ENCODE peak calls at places on chromosomes 4 and X, in four cellular contexts. L is AG04450, N is H9, Z is heart left ventricle. T is an unnamed sample.

GRCh38 chr4:71713611-71714203 is 70.2 kb downstream of the GC start:
- DNase-seq in L (peak; percentile 59), N (no peak), Z (no peak), T (no peak)

GRCh38 chr4:157300678-157301077 is 80.2 kb downstream of the GRIA2 start:
- DNase-seq in L (no peak), N (no peak), Z (no peak), T (no peak)

GRCh38 chr4:140579278-140579677 is 10.5 kb upstream of the UCP1 start:
- DNase-seq in L (no peak), N (no peak), Z (no peak), T (no peak)

GRCh38 chrX:68416592-68416991 is 16.7 kb downstream of the OPHN1 start:
- DNase-seq in L (no peak), N (no peak), Z (no peak), T (no peak)

GRCh38 chr4:31341601-31342375 is 621.6 kb downstream of the PCDH7 start:
- DNase-seq in L (no peak), N (no peak), Z (no peak), T (no peak)

GRCh38 chrX:38215141-38215540 is 5.5 kb downstream of the SRPX start:
- DNase-seq in L (no peak), N (no peak), Z (no peak), T (no peak)

GRCh38 chr4:141347738-141348524 is 127.2 kb downstream of the ZNF330 start:
- DNase-seq in L (no peak), N (no peak), Z (no peak), T (no peak)

GRCh38 chr4:94548571-94548970 is 96.8 kb downstream of the PDLIM5 start:
- DNase-seq in L (no peak), N (no peak), Z (no peak), T (no peak)

GRCh38 chr4:156946508-156947197 is 24.9 kb downstream of the PDGFC start:
- DNase-seq in L (peak; percentile 88), N (no peak), Z (no peak), T (no peak)

GRCh38 chr4:113644398-113644797 is 117.1 kb downstream of the CAMK2D start:
- DNase-seq in L (no peak), N (no peak), Z (no peak), T (no peak)

GRCh38 chr4:17058506-17058905 is 160.1 kb upstream of the LDB2 start:
- DNase-seq in L (no peak), N (no peak), Z (no peak), T (no peak)

GRCh38 chr4:150089732-150090131 is 11.5 kb downstream of the DCLK2 start:
- DNase-seq in L (no peak), N (no peak), Z (no peak), T (no peak)

GRCh38 chr4:77586953-77587383 is 18.7 kb upstream of the CXCL13 start:
- DNase-seq in L (no peak), N (no peak), Z (no peak), T (no peak)

GRCh38 chr4:94455081-94455480 is 3.3 kb downstream of the PDLIM5 start:
- DNase-seq in L (peak; percentile 42), N (no peak), Z (no peak), T (no peak)

GRCh38 chrX:65723706-65724105 is 56.3 kb downstream of the MSN start:
- DNase-seq in L (no peak), N (no peak), Z (no peak), T (no peak)

GRCh38 chr4:2433609-2434350 is 15.0 kb downstream of the CFAP99 start:
- DNase-seq in L (no peak), N (peak; percentile 31), Z (no peak), T (no peak)

GRCh38 chr4:39526283-39526682 is 956 bp downstream of the UGDH start:
- DNase-seq in L (no peak), N (no peak), Z (no peak), T (no peak)

GRCh38 chr4:142549726-142550463 is 296.2 kb downstream of the INPP4B start:
- DNase-seq in L (peak; percentile 23), N (no peak), Z (no peak), T (no peak)

GRCh38 chr4:128606173-128606572 is 203.3 kb upstream of the JADE1 start:
- DNase-seq in L (no peak), N (no peak), Z (no peak), T (no peak)

GRCh38 chr4:6165766-6166165 is 34.6 kb downstream of the JAKMIP1 start:
- DNase-seq in L (no peak), N (no peak), Z (no peak), T (no peak)

GRCh38 chr4:6172927-6173200 is 27.5 kb downstream of the JAKMIP1 start:
- DNase-seq in L (no peak), N (no peak), Z (no peak), T (no peak)

GRCh38 chr4:6172093-6172926 is 28.0 kb downstream of the JAKMIP1 start:
- DNase-seq in L (no peak), N (no peak), Z (no peak), T (no peak)

DNA sequence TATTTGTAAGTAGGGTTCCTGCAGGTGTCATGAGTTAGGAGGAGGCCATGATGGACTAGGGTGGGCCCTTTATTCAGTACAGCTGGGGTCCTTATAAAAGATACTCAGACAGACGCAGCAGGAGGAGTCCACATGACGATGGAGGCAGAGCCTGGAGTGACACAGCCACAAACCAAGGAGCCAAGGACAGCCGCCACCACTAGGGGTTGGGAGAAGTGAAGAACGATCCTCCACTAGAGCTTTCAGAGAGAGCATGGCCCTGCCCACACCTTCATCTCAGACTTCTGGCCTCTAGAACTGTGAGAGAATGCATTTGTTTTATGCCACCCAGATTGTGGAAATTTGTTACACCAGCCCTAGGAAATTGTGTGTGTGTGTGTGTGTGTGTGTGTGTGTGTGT is 31.1 kb downstream of the JAKMIP1 start:
- DNase-seq in L (no peak), N (no peak), Z (no peak), T (no peak)
- TF ChIP-seq CTCF in L (no peak), N (no peak), Z (no peak), T (no peak)

DNA sequence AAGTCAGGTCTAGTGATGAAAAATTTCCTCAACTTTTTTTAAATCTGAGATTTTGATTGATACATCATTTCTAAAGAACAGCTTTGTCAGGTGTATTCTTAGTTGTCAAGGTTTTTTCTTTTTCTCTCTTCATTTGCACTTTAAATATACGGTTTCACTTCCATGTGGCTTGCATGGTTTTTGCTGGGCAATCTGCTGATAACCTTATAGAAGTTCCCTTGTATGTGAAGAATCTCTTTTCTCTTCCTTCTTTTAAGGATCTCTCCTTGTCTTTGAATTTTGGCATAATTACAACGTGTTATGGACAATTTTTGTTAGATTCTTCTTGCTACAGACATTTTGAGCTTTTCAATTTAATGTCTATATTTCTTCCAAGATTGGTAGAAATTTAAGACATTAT is 76.4 kb downstream of the ZNF721 start:
- DNase-seq in L (no peak), N (no peak), Z (no peak), T (no peak)
- H3K9me3 ChIP-seq in L (peaks cover 54% of the 10 kb centered on the region), N (peaks cover 57% of the 10 kb centered on the region), Z (peaks cover 27% of the 10 kb centered on the region), T (peaks cover 41% of the 10 kb centered on the region)

GRCh38 chr4:182916483-182917181 is 554 bp downstream of the DCTD start:
- DNase-seq in L (no peak), N (peak; percentile 45), Z (peak; percentile 82), T (peak; percentile 59)

GRCh38 chr4:182918791-182919302 is 1.7 kb upstream of the DCTD start:
- DNase-seq in L (no peak), N (no peak), Z (no peak), T (no peak)

GRCh38 chr4:182914357-182914756 is 2.8 kb downstream of the DCTD start:
- DNase-seq in L (no peak), N (no peak), Z (no peak), T (no peak)

GRCh38 chr4:182918044-182918607 is 940 bp upstream of the DCTD start:
- DNase-seq in L (no peak), N (no peak), Z (no peak), T (no peak)

DNA sequence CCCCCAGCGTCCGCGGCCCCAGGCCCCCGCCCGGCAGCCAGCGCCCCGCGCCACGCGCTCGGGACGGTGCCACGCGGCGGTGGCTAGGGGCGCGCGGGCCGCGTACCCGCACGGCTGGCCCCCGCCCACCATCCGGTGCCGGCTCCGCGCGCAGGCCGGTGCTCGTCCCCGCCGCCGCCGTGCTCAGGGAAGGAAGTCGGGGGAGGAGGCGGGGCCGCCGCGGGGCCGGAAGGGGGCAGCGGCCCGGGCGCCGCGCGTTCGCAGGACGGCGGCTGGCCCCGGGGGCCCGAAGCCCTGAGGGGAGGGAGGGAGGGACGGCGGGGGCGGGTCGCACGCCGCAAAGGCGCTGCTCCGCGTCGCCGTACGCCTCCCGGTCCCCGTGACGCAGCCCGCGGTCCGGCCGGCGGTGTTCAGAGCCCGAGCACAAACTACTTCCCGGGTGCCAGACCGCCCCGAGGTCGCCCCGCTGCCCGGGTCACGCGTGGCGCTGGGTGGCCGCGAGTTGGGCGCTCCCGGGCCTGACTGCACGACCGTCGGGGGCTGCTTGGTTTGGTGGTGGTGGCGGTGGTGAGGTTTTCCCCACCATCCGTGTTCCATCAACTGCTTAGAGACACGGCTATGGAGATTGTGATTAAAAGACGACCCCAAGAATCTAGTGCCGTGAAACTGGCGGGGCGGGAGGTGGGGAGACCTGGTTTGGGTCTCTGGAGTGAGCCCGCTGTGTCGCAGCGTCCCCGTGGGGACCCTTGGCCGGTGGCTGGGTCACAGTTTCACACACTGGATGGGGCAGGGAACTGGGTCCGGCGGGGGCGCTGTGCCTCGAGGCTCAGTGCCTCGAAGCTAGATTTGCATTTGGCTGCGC is at the start of gene DCTD:
- DNase-seq in L (no peak), N (peak; percentile 80), Z (peak; percentile 91), T (peak; percentile 75)
- TF ChIP-seq CTCF in L (peak; percentile 48), N (peak; percentile 53), Z (no peak), T (no peak)

DNA sequence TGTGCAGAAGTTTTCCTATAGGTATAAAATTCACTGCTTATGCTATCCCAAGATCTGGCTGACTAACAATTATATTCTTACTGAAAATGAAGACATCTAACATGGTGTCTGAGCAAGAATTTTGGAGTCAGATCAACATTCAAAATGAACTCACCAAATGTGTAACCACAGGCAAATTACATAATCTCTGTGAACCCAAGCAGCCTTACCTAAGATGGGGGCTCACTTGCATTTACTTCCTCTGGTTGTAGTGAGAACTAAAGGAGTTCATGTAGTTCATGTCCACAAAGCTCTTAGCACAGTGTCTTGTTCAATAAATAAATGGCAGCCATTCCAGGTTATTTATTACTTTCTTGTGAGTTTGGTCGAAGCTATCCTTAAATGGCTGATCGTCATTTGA is 163.9 kb upstream of the LCORL start:
- DNase-seq in L (no peak), N (no peak), Z (no peak), T (no peak)
- H3K9me3 ChIP-seq in L (no peaks in the 10 kb centered on the region), N (no peaks in the 10 kb centered on the region), Z (no peaks in the 10 kb centered on the region), T (peaks cover 3% of the 10 kb centered on the region)

GRCh38 chr4:38184404-38184803 is 224.2 kb downstream of the PTTG2 start:
- DNase-seq in L (no peak), N (no peak), Z (no peak), T (no peak)
- TF ChIP-seq CTCF in L (peak; percentile 37), N (peak; percentile 45), Z (no peak), T (no peak)

GRCh38 chr4:28378109-28378830 is 1517.6 kb downstream of the STIM2 start:
- DNase-seq in L (no peak), N (peak; percentile 35), Z (no peak), T (no peak)
- H3K9me3 ChIP-seq in L (no peaks in the 10 kb centered on the region), N (no peaks in the 10 kb centered on the region), Z (no peaks in the 10 kb centered on the region), T (no peaks in the 10 kb centered on the region)

DNA sequence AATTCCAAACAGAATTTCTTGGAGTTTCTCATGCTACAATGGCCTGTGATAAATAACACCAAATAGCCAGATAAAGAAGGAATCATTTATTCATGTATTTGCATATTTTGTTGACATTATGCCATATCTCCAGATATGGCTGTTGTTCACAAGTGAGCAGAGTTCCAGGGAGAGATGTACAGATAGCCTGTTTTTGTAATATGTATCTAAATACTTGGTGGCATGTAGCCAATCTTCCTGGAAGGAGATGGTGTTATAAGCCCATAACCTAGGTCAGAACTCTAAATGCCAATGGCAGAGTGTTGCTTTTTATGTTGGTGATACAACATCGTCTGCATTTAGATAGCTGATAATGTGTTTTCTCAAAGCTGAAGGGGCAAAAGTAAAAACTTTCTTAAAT is 292.1 kb downstream of the FBXO8 start:
- DNase-seq in L (no peak), N (no peak), Z (no peak), T (no peak)
- TF ChIP-seq CTCF in L (no peak), N (no peak), Z (no peak), T (no peak)

GRCh38 chrX:64642482-64642881 is 247.2 kb upstream of the MTMR8 start:
- DNase-seq in L (no peak), N (no peak), Z (no peak), T (no peak)
- H3K9me3 ChIP-seq in L (no peaks in the 10 kb centered on the region), N (peaks cover 26% of the 10 kb centered on the region), Z (no peaks in the 10 kb centered on the region), T (no peaks in the 10 kb centered on the region)

T was measured in lung.